ENCODE peak calls at places on chromosome 3, in nine cellular contexts. One of them, this sample, is unnamed.

GRCh38 chr3:150828261-150828660 is 65.3 kb upstream of the SIAH2 start:
- DNase-seq in H9: no peak
- DNase-seq in CD8-positive, alpha-beta T cell: no peak
- DNase-seq in CD8-positive, alpha-beta memory T cell: no peak
- DNase-seq in glutamatergic neuron: no peak
- DNase-seq in HT1080: no peak
- DNase-seq in AG20443: no peak
- DNase-seq in C1 segment of cervical spinal cord: no peak
- DNase-seq in AML-193: no peak
- DNase-seq in this sample: no peak

GRCh38 chr3:118817748-118818165 is 216.9 kb downstream of the IGSF11 start:
- DNase-seq in AG20443: peak; percentile 49
- DNase-seq in AML-193: peak; percentile 45
- DNase-seq in CD8-positive, alpha-beta T cell: no peak
- DNase-seq in glutamatergic neuron: peak; percentile 48
- DNase-seq in CD8-positive, alpha-beta memory T cell: peak; percentile 18
- DNase-seq in H9: peak; percentile 60
- DNase-seq in C1 segment of cervical spinal cord: peak; percentile 1
- DNase-seq in HT1080: peak; percentile 48
- DNase-seq in this sample: no peak

GRCh38 chr3:105369501-105370371 is 3.0 kb downstream of the ALCAM start:
- DNase-seq in CD8-positive, alpha-beta T cell: no peak
- DNase-seq in CD8-positive, alpha-beta memory T cell: peak; percentile 52
- DNase-seq in AML-193: peak; percentile 87
- DNase-seq in AG20443: peak; percentile 55
- DNase-seq in H9: peak; percentile 41
- DNase-seq in glutamatergic neuron: peak; percentile 69
- DNase-seq in C1 segment of cervical spinal cord: peak; percentile 81
- DNase-seq in HT1080: peak; percentile 79
- DNase-seq in this sample: peak; percentile 61

GRCh38 chr3:13457593-13457992 is 22.5 kb upstream of the HDAC11 start:
- DNase-seq in AML-193: no peak
- DNase-seq in HT1080: no peak
- DNase-seq in C1 segment of cervical spinal cord: no peak
- DNase-seq in CD8-positive, alpha-beta memory T cell: no peak
- DNase-seq in H9: no peak
- DNase-seq in CD8-positive, alpha-beta T cell: no peak
- DNase-seq in AG20443: no peak
- DNase-seq in glutamatergic neuron: no peak
- DNase-seq in this sample: no peak

GRCh38 chr3:196471551-196471950 is 32.0 kb downstream of the RNF168 start:
- DNase-seq in AG20443: peak; percentile 43
- DNase-seq in glutamatergic neuron: no peak
- DNase-seq in CD8-positive, alpha-beta memory T cell: no peak
- DNase-seq in C1 segment of cervical spinal cord: no peak
- DNase-seq in AML-193: no peak
- DNase-seq in H9: no peak
- DNase-seq in HT1080: peak; percentile 20
- DNase-seq in CD8-positive, alpha-beta T cell: no peak
- DNase-seq in this sample: no peak

GRCh38 chr3:108036984-108037741 is 53.7 kb downstream of the CD47 start:
- DNase-seq in H9: no peak
- DNase-seq in CD8-positive, alpha-beta memory T cell: no peak
- DNase-seq in AML-193: no peak
- DNase-seq in C1 segment of cervical spinal cord: no peak
- DNase-seq in glutamatergic neuron: no peak
- DNase-seq in AG20443: peak; percentile 68
- DNase-seq in HT1080: no peak
- DNase-seq in CD8-positive, alpha-beta T cell: no peak
- DNase-seq in this sample: no peak

GRCh38 chr3:179189764-179190163 is 41.6 kb downstream of the PIK3CA start:
- DNase-seq in glutamatergic neuron: no peak
- DNase-seq in H9: no peak
- DNase-seq in AML-193: no peak
- DNase-seq in CD8-positive, alpha-beta memory T cell: no peak
- DNase-seq in C1 segment of cervical spinal cord: no peak
- DNase-seq in HT1080: no peak
- DNase-seq in AG20443: peak; percentile 13
- DNase-seq in CD8-positive, alpha-beta T cell: no peak
- DNase-seq in this sample: no peak

GRCh38 chr3:178189854-178190253 is 346.4 kb upstream of the KCNMB2 start:
- DNase-seq in CD8-positive, alpha-beta memory T cell: no peak
- DNase-seq in AML-193: no peak
- DNase-seq in AG20443: no peak
- DNase-seq in C1 segment of cervical spinal cord: no peak
- DNase-seq in HT1080: no peak
- DNase-seq in glutamatergic neuron: no peak
- DNase-seq in CD8-positive, alpha-beta T cell: no peak
- DNase-seq in H9: no peak
- DNase-seq in this sample: no peak

GRCh38 chr3:132773071-132773619 is 50.9 kb upstream of the NPHP3 start:
- DNase-seq in C1 segment of cervical spinal cord: no peak
- DNase-seq in H9: no peak
- DNase-seq in AG20443: no peak
- DNase-seq in AML-193: no peak
- DNase-seq in glutamatergic neuron: no peak
- DNase-seq in CD8-positive, alpha-beta T cell: no peak
- DNase-seq in HT1080: no peak
- DNase-seq in CD8-positive, alpha-beta memory T cell: no peak
- DNase-seq in this sample: no peak

GRCh38 chr3:29381595-29381994 is 100.7 kb downstream of the RBMS3 start:
- DNase-seq in CD8-positive, alpha-beta memory T cell: no peak
- DNase-seq in HT1080: no peak
- DNase-seq in AG20443: peak; percentile 14
- DNase-seq in H9: no peak
- DNase-seq in glutamatergic neuron: no peak
- DNase-seq in C1 segment of cervical spinal cord: no peak
- DNase-seq in CD8-positive, alpha-beta T cell: no peak
- DNase-seq in AML-193: no peak
- DNase-seq in this sample: no peak

GRCh38 chr3:93867425-93867824 is 106.3 kb downstream of the PROS1 start:
- DNase-seq in AG20443: no peak
- DNase-seq in CD8-positive, alpha-beta memory T cell: no peak
- DNase-seq in AML-193: peak; percentile 7
- DNase-seq in C1 segment of cervical spinal cord: no peak
- DNase-seq in CD8-positive, alpha-beta T cell: no peak
- DNase-seq in glutamatergic neuron: no peak
- DNase-seq in HT1080: no peak
- DNase-seq in H9: no peak
- DNase-seq in this sample: no peak

GRCh38 chr3:53996153-53996861 is 104.6 kb upstream of the SELENOK start:
- DNase-seq in HT1080: no peak
- DNase-seq in H9: no peak
- DNase-seq in glutamatergic neuron: no peak
- DNase-seq in C1 segment of cervical spinal cord: no peak
- DNase-seq in AML-193: no peak
- DNase-seq in CD8-positive, alpha-beta memory T cell: no peak
- DNase-seq in AG20443: no peak
- DNase-seq in CD8-positive, alpha-beta T cell: no peak
- DNase-seq in this sample: no peak

GRCh38 chr3:149564079-149564478 is 89.6 kb downstream of the TM4SF4 start:
- DNase-seq in C1 segment of cervical spinal cord: no peak
- DNase-seq in H9: no peak
- DNase-seq in AG20443: no peak
- DNase-seq in CD8-positive, alpha-beta T cell: no peak
- DNase-seq in glutamatergic neuron: no peak
- DNase-seq in AML-193: no peak
- DNase-seq in HT1080: no peak
- DNase-seq in CD8-positive, alpha-beta memory T cell: no peak
- DNase-seq in this sample: no peak

GRCh38 chr3:183359036-183359435 is 69.4 kb downstream of the MCF2L2 start:
- DNase-seq in CD8-positive, alpha-beta T cell: no peak
- DNase-seq in C1 segment of cervical spinal cord: no peak
- DNase-seq in H9: no peak
- DNase-seq in glutamatergic neuron: no peak
- DNase-seq in AG20443: no peak
- DNase-seq in CD8-positive, alpha-beta memory T cell: no peak
- DNase-seq in HT1080: peak; percentile 33
- DNase-seq in AML-193: no peak
- DNase-seq in this sample: no peak

GRCh38 chr3:46557814-46558183 is 8.3 kb downstream of the LRRC2 start:
- DNase-seq in AG20443: no peak
- DNase-seq in C1 segment of cervical spinal cord: no peak
- DNase-seq in HT1080: no peak
- DNase-seq in CD8-positive, alpha-beta T cell: no peak
- DNase-seq in glutamatergic neuron: no peak
- DNase-seq in H9: no peak
- DNase-seq in AML-193: no peak
- DNase-seq in CD8-positive, alpha-beta memory T cell: no peak
- DNase-seq in this sample: no peak

GRCh38 chr3:55746808-55747413 is 259.8 kb upstream of the WNT5A start:
- DNase-seq in AG20443: peak; percentile 24
- DNase-seq in AML-193: no peak
- DNase-seq in glutamatergic neuron: no peak
- DNase-seq in CD8-positive, alpha-beta memory T cell: no peak
- DNase-seq in CD8-positive, alpha-beta T cell: no peak
- DNase-seq in HT1080: no peak
- DNase-seq in H9: no peak
- DNase-seq in C1 segment of cervical spinal cord: no peak
- DNase-seq in this sample: no peak

GRCh38 chr3:35194666-35195065 is 444.7 kb upstream of the ARPP21 start:
- DNase-seq in H9: no peak
- DNase-seq in C1 segment of cervical spinal cord: no peak
- DNase-seq in CD8-positive, alpha-beta T cell: no peak
- DNase-seq in CD8-positive, alpha-beta memory T cell: no peak
- DNase-seq in glutamatergic neuron: no peak
- DNase-seq in AML-193: no peak
- DNase-seq in AG20443: no peak
- DNase-seq in HT1080: peak; percentile 15
- DNase-seq in this sample: no peak

GRCh38 chr3:46114324-46114988 is 87.2 kb upstream of the XCR1 start:
- DNase-seq in AML-193: no peak
- DNase-seq in C1 segment of cervical spinal cord: no peak
- DNase-seq in CD8-positive, alpha-beta T cell: no peak
- DNase-seq in H9: no peak
- DNase-seq in HT1080: peak; percentile 81
- DNase-seq in glutamatergic neuron: no peak
- DNase-seq in AG20443: peak; percentile 54
- DNase-seq in CD8-positive, alpha-beta memory T cell: no peak
- DNase-seq in this sample: no peak

GRCh38 chr3:142165194-142165593 is 15.8 kb upstream of the TFDP2 start:
- DNase-seq in CD8-positive, alpha-beta memory T cell: no peak
- DNase-seq in HT1080: peak; percentile 71
- DNase-seq in AML-193: no peak
- DNase-seq in AG20443: no peak
- DNase-seq in C1 segment of cervical spinal cord: no peak
- DNase-seq in glutamatergic neuron: no peak
- DNase-seq in H9: no peak
- DNase-seq in CD8-positive, alpha-beta T cell: no peak
- DNase-seq in this sample: no peak

GRCh38 chr3:150469931-150470740 is 62.0 kb downstream of the TSC22D2 start:
- DNase-seq in AML-193: no peak
- DNase-seq in CD8-positive, alpha-beta T cell: no peak
- DNase-seq in glutamatergic neuron: no peak
- DNase-seq in HT1080: peak; percentile 81
- DNase-seq in CD8-positive, alpha-beta memory T cell: no peak
- DNase-seq in H9: no peak
- DNase-seq in C1 segment of cervical spinal cord: no peak
- DNase-seq in AG20443: no peak
- DNase-seq in this sample: no peak

GRCh38 chr3:167750273-167750971 is 14.9 kb downstream of the SERPINI1 start:
- DNase-seq in AML-193: no peak
- DNase-seq in glutamatergic neuron: no peak
- DNase-seq in HT1080: no peak
- DNase-seq in C1 segment of cervical spinal cord: no peak
- DNase-seq in H9: no peak
- DNase-seq in CD8-positive, alpha-beta memory T cell: no peak
- DNase-seq in AG20443: no peak
- DNase-seq in CD8-positive, alpha-beta T cell: no peak
- DNase-seq in this sample: no peak

GRCh38 chr3:32869513-32870047 is 51.8 kb downstream of the TRIM71 start:
- DNase-seq in glutamatergic neuron: peak; percentile 67
- DNase-seq in AML-193: no peak
- DNase-seq in CD8-positive, alpha-beta memory T cell: no peak
- DNase-seq in H9: peak; percentile 98
- DNase-seq in CD8-positive, alpha-beta T cell: no peak
- DNase-seq in C1 segment of cervical spinal cord: no peak
- DNase-seq in HT1080: no peak
- DNase-seq in AG20443: no peak
- DNase-seq in this sample: no peak

GRCh38 chr3:71754610-71755253 is 1.1 kb downstream of the GPR27 start:
- DNase-seq in H9: peak; percentile 43
- DNase-seq in C1 segment of cervical spinal cord: no peak
- DNase-seq in CD8-positive, alpha-beta T cell: no peak
- DNase-seq in CD8-positive, alpha-beta memory T cell: no peak
- DNase-seq in glutamatergic neuron: no peak
- DNase-seq in HT1080: no peak
- DNase-seq in AML-193: no peak
- DNase-seq in AG20443: no peak
- DNase-seq in this sample: no peak

GRCh38 chr3:42098171-42098570 is 7.0 kb downstream of the TRAK1 start:
- DNase-seq in C1 segment of cervical spinal cord: no peak
- DNase-seq in AML-193: no peak
- DNase-seq in H9: no peak
- DNase-seq in HT1080: no peak
- DNase-seq in glutamatergic neuron: no peak
- DNase-seq in CD8-positive, alpha-beta memory T cell: no peak
- DNase-seq in CD8-positive, alpha-beta T cell: no peak
- DNase-seq in AG20443: no peak
- DNase-seq in this sample: no peak

GRCh38 chr3:12994357-12994606 is 78.9 kb downstream of the IQSEC1 start:
- DNase-seq in glutamatergic neuron: no peak
- DNase-seq in AML-193: no peak
- DNase-seq in C1 segment of cervical spinal cord: no peak
- DNase-seq in HT1080: no peak
- DNase-seq in AG20443: no peak
- DNase-seq in H9: no peak
- DNase-seq in CD8-positive, alpha-beta memory T cell: no peak
- DNase-seq in CD8-positive, alpha-beta T cell: no peak
- DNase-seq in this sample: no peak

GRCh38 chr3:141059816-141060215 is 8.7 kb downstream of the SPSB4 start:
- DNase-seq in C1 segment of cervical spinal cord: no peak
- DNase-seq in AG20443: no peak
- DNase-seq in glutamatergic neuron: no peak
- DNase-seq in AML-193: no peak
- DNase-seq in HT1080: no peak
- DNase-seq in H9: peak; percentile 18
- DNase-seq in CD8-positive, alpha-beta T cell: no peak
- DNase-seq in CD8-positive, alpha-beta memory T cell: no peak
- DNase-seq in this sample: no peak

GRCh38 chr3:155426524-155427230 is 133.2 kb upstream of the STRIT1 start:
- DNase-seq in AML-193: no peak
- DNase-seq in C1 segment of cervical spinal cord: no peak
- DNase-seq in H9: no peak
- DNase-seq in HT1080: no peak
- DNase-seq in CD8-positive, alpha-beta memory T cell: no peak
- DNase-seq in glutamatergic neuron: no peak
- DNase-seq in AG20443: no peak
- DNase-seq in CD8-positive, alpha-beta T cell: no peak
- DNase-seq in this sample: no peak

GRCh38 chr3:143252931-143253330 is 133.4 kb downstream of the CHST2 start:
- DNase-seq in CD8-positive, alpha-beta T cell: no peak
- DNase-seq in AML-193: no peak
- DNase-seq in CD8-positive, alpha-beta memory T cell: no peak
- DNase-seq in H9: no peak
- DNase-seq in HT1080: no peak
- DNase-seq in AG20443: peak; percentile 35
- DNase-seq in glutamatergic neuron: no peak
- DNase-seq in C1 segment of cervical spinal cord: no peak
- DNase-seq in this sample: no peak

GRCh38 chr3:45026957-45027356 is 854 bp downstream of the CLEC3B start:
- DNase-seq in CD8-positive, alpha-beta memory T cell: no peak
- DNase-seq in C1 segment of cervical spinal cord: no peak
- DNase-seq in HT1080: no peak
- DNase-seq in H9: no peak
- DNase-seq in AG20443: peak; percentile 88
- DNase-seq in AML-193: no peak
- DNase-seq in CD8-positive, alpha-beta T cell: no peak
- DNase-seq in glutamatergic neuron: peak; percentile 32
- DNase-seq in this sample: no peak

GRCh38 chr3:150075417-150075865 is 104.7 kb upstream of the PFN2 start:
- DNase-seq in AG20443: no peak
- DNase-seq in AML-193: no peak
- DNase-seq in CD8-positive, alpha-beta T cell: no peak
- DNase-seq in HT1080: no peak
- DNase-seq in H9: no peak
- DNase-seq in glutamatergic neuron: no peak
- DNase-seq in C1 segment of cervical spinal cord: no peak
- DNase-seq in CD8-positive, alpha-beta memory T cell: no peak
- DNase-seq in this sample: no peak

GRCh38 chr3:113783980-113784379 is 37.1 kb downstream of the ATP6V1A start:
- DNase-seq in C1 segment of cervical spinal cord: no peak
- DNase-seq in HT1080: no peak
- DNase-seq in CD8-positive, alpha-beta memory T cell: no peak
- DNase-seq in CD8-positive, alpha-beta T cell: no peak
- DNase-seq in AG20443: no peak
- DNase-seq in AML-193: no peak
- DNase-seq in H9: no peak
- DNase-seq in glutamatergic neuron: no peak
- DNase-seq in this sample: no peak

This sample was measured in anterior cingulate cortex.